ENCODE peak calls at places on chromosomes 12 and 14, in six cellular contexts. U is NT2/D1, Z is HepG2, K is neuronal stem cell, A is IMR-90, T is neural progenitor cell. O is an unnamed sample.

GRCh38 chr14:101563654-101564443 is 2.6 kb downstream of the DIO3 start:
- DNase-seq in U (no peak), Z (no peak), K (no peak), A (no peak), T (peak; percentile 58), O (no peak)

GRCh38 chr14:77738559-77739250 is 22.3 kb downstream of the SNW1 start:
- DNase-seq in U (no peak), Z (no peak), K (no peak), A (peak; percentile 45), T (no peak), O (peak; percentile 74)

GRCh38 chr14:85316701-85317100 is 213.2 kb upstream of the FLRT2 start:
- DNase-seq in U (no peak), Z (no peak), K (no peak), A (peak; percentile 15), T (no peak), O (peak; percentile 17)

GRCh38 chr12:96399081-96399918 is 939 bp downstream of the CDK17 start:
- DNase-seq in U (no peak), Z (peak; percentile 10), K (peak; percentile 68), A (peak; percentile 72), T (peak; percentile 82), O (peak; percentile 39)

GRCh38 chr12:104480826-104481457 is 24.2 kb downstream of the CHST11 start:
- DNase-seq in U (no peak), Z (no peak), K (no peak), A (peak; percentile 79), T (no peak), O (peak; percentile 88)

GRCh38 chr12:53044052-53044581 is 5.7 kb upstream of the TNS2 start:
- DNase-seq in U (no peak), Z (peak; percentile 72), K (no peak), A (no peak), T (no peak), O (no peak)

GRCh38 chr12:95993907-95994306 is 2.2 kb downstream of the HAL start:
- DNase-seq in U (no peak), Z (no peak), K (no peak), A (no peak), T (no peak), O (no peak)

GRCh38 chr14:68683326-68683725 is 109.5 kb downstream of the ZFP36L1 start:
- DNase-seq in U (no peak), Z (no peak), K (no peak), A (peak; percentile 24), T (no peak), O (peak; percentile 76)

GRCh38 chr12:8742501-8742900 is 44.7 kb downstream of the RIMKLB start:
- DNase-seq in U (no peak), Z (no peak), K (no peak), A (peak; percentile 59), T (no peak), O (peak; percentile 73)

GRCh38 chr12:93426406-93426805 is 15.3 kb downstream of the UBE2N start:
- DNase-seq in U (no peak), Z (no peak), K (no peak), A (no peak), T (no peak), O (no peak)

GRCh38 chr12:51846911-51847829 is 1.3 kb downstream of the FIGNL2 start:
- DNase-seq in U (no peak), Z (no peak), K (peak; percentile 80), A (no peak), T (peak; percentile 94), O (no peak)

GRCh38 chr12:14416658-14417057 is 51.2 kb downstream of the ATF7IP start:
- DNase-seq in U (no peak), Z (peak; percentile 33), K (peak; percentile 61), A (peak; percentile 93), T (peak; percentile 55), O (peak; percentile 81)

GRCh38 chr12:63400746-63401145 is 249.7 kb upstream of the AVPR1A start:
- DNase-seq in U (no peak), Z (peak; percentile 45), K (no peak), A (peak; percentile 24), T (no peak), O (peak; percentile 76)

GRCh38 chr12:39763071-39763893 is 143.7 kb upstream of the ABCD2 start:
- DNase-seq in U (no peak), Z (no peak), K (no peak), A (no peak), T (no peak), O (no peak)

GRCh38 chr14:101817511-101818001 is 56.0 kb downstream of the PPP2R5C start:
- DNase-seq in U (no peak), Z (no peak), K (no peak), A (no peak), T (no peak), O (no peak)

GRCh38 chr14:77098470-77099353 is 654 bp downstream of the CIPC start:
- DNase-seq in U (no peak), Z (no peak), K (no peak), A (no peak), T (peak; percentile 50), O (no peak)

GRCh38 chr12:92735131-92735721 is 32.4 kb downstream of the PLEKHG7 start:
- DNase-seq in U (no peak), Z (no peak), K (no peak), A (peak; percentile 92), T (no peak), O (peak; percentile 95)

GRCh38 chr14:58702466-58703148 is 64.8 kb downstream of the DACT1 start:
- DNase-seq in U (no peak), Z (no peak), K (no peak), A (no peak), T (no peak), O (no peak)

GRCh38 chr12:946656-947055 is 2.8 kb downstream of the RAD52 start:
- DNase-seq in U (no peak), Z (no peak), K (no peak), A (peak; percentile 80), T (no peak), O (peak; percentile 31)

GRCh38 chr12:19440916-19441315 is 1.6 kb downstream of the AEBP2 start:
- DNase-seq in U (no peak), Z (no peak), K (no peak), A (peak; percentile 40), T (no peak), O (peak; percentile 64)

GRCh38 chr12:78376257-78376656 is 488.3 kb upstream of the SYT1 start:
- DNase-seq in U (no peak), Z (no peak), K (no peak), A (peak; percentile 2), T (no peak), O (no peak)

GRCh38 chr12:105275997-105276760 is 40.2 kb upstream of the APPL2 start:
- DNase-seq in U (peak; percentile 16), Z (no peak), K (no peak), A (no peak), T (no peak), O (no peak)

GRCh38 chr12:83150465-83151189 is 463.9 kb downstream of the TMTC2 start:
- DNase-seq in U (no peak), Z (no peak), K (no peak), A (no peak), T (no peak), O (no peak)

GRCh38 chr12:19657401-19657800 is 218.1 kb downstream of the AEBP2 start:
- DNase-seq in U (no peak), Z (no peak), K (no peak), A (peak; percentile 11), T (no peak), O (no peak)

GRCh38 chr14:50794063-50794645 is 36.8 kb downstream of the NIN start:
- DNase-seq in U (no peak), Z (no peak), K (no peak), A (no peak), T (no peak), O (no peak)

GRCh38 chr12:48285751-48286650 is 64.7 kb downstream of the ZNF641 start:
- DNase-seq in U (no peak), Z (no peak), K (no peak), A (no peak), T (no peak), O (no peak)

GRCh38 chr12:58980768-58981167 is 60.5 kb upstream of the LRIG3 start:
- DNase-seq in U (no peak), Z (no peak), K (no peak), A (no peak), T (no peak), O (no peak)

GRCh38 chr12:112929715-112930114 is 8.6 kb upstream of the OAS3 start:
- DNase-seq in U (no peak), Z (no peak), K (no peak), A (no peak), T (no peak), O (no peak)

GRCh38 chr12:188910-189621 is 24.9 kb downstream of the SLC6A12 start:
- DNase-seq in U (peak; percentile 78), Z (no peak), K (peak; percentile 54), A (peak; percentile 45), T (peak; percentile 91), O (peak; percentile 13)

GRCh38 chr12:9707864-9708808 is 24.8 kb downstream of the CLECL1 start:
- DNase-seq in U (peak; percentile 79), Z (peak; percentile 31), K (peak; percentile 29), A (peak; percentile 65), T (peak; percentile 72), O (peak; percentile 23)

DNA sequence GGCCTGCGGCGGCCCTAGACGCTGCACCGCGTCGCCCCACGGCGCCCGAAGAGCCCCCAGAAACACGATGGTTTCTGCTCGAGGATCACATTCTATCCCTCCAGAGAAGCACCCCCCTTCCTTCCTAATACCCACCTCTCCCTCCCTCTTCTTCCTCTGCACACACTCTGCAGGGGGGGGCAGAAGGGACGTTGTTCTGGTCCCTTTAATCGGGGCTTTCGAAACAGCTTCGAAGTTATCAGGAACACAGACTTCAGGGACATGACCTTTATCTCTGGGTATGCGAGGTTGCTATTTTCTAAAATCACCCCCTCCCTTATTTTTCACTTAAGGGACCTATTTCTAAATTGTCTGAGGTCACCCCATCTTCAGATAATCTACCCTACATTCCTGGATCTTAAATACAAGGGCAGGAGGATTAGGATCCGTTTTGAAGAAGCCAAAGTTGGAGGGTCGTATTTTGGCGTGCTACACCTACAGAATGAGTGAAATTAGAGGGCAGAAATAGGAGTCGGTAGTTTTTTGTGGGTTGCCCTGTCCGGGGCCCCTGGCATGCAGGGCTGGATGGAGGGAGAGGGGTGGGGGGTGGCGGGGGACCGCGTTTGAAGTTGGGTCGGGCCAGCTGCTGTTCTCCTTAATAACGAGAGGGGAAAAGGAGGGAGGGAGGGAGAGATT is 449 bp upstream of the CCND2 start:
- DNase-seq in U (no peak), Z (no peak), K (no peak), A (no peak), T (peak; percentile 55), O (no peak)
- H3K9ac ChIP-seq in U (peak overlapping the region; percentile 98), Z (no peak overlapping the region), K (peak overlapping the region; percentile 85), A (no peak overlapping the region), T (no peak overlapping the region), O (no peak overlapping the region)

GRCh38 chr12:130128764-130129735 is 33.2 kb upstream of the FZD10 start:
- DNase-seq in U (no peak), Z (no peak), K (no peak), A (no peak), T (no peak), O (no peak)
- H3K9me3 ChIP-seq in U (no peaks in the 10 kb centered on the region), Z (peaks cover 6% of the 10 kb centered on the region), K (no peaks in the 10 kb centered on the region), A (peaks cover 58% of the 10 kb centered on the region), T (no peaks in the 10 kb centered on the region), O (peaks cover 8% of the 10 kb centered on the region)

GRCh38 chr14:64644629-64645028 is 59.6 kb upstream of the PLEKHG3 start:
- DNase-seq in U (no peak), Z (no peak), K (no peak), A (no peak), T (no peak), O (no peak)
- H3K9ac ChIP-seq in U (no peak overlapping the region), Z (no peak overlapping the region), K (no peak overlapping the region), A (no peak overlapping the region), T (no peak overlapping the region), O (peak overlapping the region; percentile 73)

DNA sequence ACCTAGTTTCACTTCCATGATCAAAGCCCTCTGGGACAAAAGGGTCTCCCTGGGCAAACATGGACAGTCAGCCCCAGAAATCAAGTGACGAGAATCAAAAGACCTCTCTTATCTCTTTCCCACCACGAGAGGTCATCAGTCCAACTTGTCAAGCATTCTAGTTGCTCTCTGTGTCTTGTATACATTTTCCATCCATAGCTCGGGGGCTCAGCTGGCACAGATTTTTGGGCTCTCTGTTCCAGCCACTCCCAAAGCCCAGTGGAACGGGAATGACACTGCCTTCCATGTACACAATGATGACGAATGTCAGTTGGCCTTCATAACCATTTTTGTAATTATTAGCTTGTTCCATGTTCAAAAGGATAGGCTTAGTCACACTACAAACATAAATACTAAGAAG is 29.7 kb downstream of the NOS1 start:
- DNase-seq in U (no peak), Z (peak; percentile 26), K (no peak), A (no peak), T (no peak), O (no peak)
- H3K9me3 ChIP-seq in U (no peaks in the 10 kb centered on the region), Z (no peaks in the 10 kb centered on the region), K (no peaks in the 10 kb centered on the region), A (peaks cover 25% of the 10 kb centered on the region), T (no peaks in the 10 kb centered on the region), O (no peaks in the 10 kb centered on the region)

O was measured in astrocyte.